ENCODE peak calls at places on chromosomes 12 and 14, in six cellular contexts. L is HepG2, O is A549, T is endothelial cell of umbilical vein, M is K562, B is GM12878. P is an unnamed sample.

GRCh38 chr12:2893007-2893406 is 2.3 kb downstream of the TULP3 start:
- DNase-seq in L (peak), O (no peak), T (no peak), M (no peak), B (no peak), P (peak)

GRCh38 chr14:75559451-75560187 is 18.8 kb upstream of the FLVCR2 start:
- DNase-seq in L (no peak), O (peak), T (no peak), M (no peak), B (no peak), P (peak)

GRCh38 chr12:50200507-50201273 is 33.5 kb upstream of the CERS5 start:
- DNase-seq in L (no peak), O (no peak), T (no peak), M (no peak), B (no peak), P (no peak)

GRCh38 chr12:116701432-116701831 is 36.4 kb downstream of the SPRING1 start:
- DNase-seq in L (no peak), O (no peak), T (no peak), M (no peak), B (no peak), P (no peak)

GRCh38 chr12:54980341-54980740 is 4.2 kb downstream of the TESPA1 start:
- DNase-seq in L (no peak), O (no peak), T (no peak), M (peak), B (no peak), P (no peak)

GRCh38 chr14:65137648-65138317 is 35.5 kb upstream of the MAX start:
- DNase-seq in L (no peak), O (no peak), T (no peak), M (no peak), B (no peak), P (no peak)

GRCh38 chr12:96986883-96987523 is 79.9 kb downstream of the NEDD1 start:
- DNase-seq in L (peak), O (peak), T (peak), M (peak), B (no peak), P (peak)

GRCh38 chr12:121916719-121917118 is 1.7 kb upstream of the CFAP251 start:
- DNase-seq in L (no peak), O (no peak), T (peak), M (no peak), B (no peak), P (no peak)

GRCh38 chr12:95385246-95385645 is 88.7 kb upstream of the METAP2 start:
- DNase-seq in L (no peak), O (no peak), T (no peak), M (no peak), B (no peak), P (no peak)

GRCh38 chr14:44404021-44404420 is 103.1 kb downstream of the FSCB start:
- DNase-seq in L (no peak), O (no peak), T (no peak), M (no peak), B (no peak), P (no peak)

GRCh38 chr12:43762596-43762995 is 3.8 kb downstream of the IRAK4 start:
- DNase-seq in L (no peak), O (no peak), T (no peak), M (no peak), B (no peak), P (no peak)

GRCh38 chr14:23186913-23187654 is 3.6 kb upstream of the SLC7A8 start:
- DNase-seq in L (peak), O (peak), T (peak), M (peak), B (peak), P (peak)

GRCh38 chr12:118102070-118102469 is 1.7 kb downstream of the VSIG10 start:
- DNase-seq in L (peak), O (peak), T (no peak), M (no peak), B (no peak), P (no peak)

GRCh38 chr12:195191-195590 is 18.8 kb downstream of the SLC6A12 start:
- DNase-seq in L (no peak), O (no peak), T (no peak), M (no peak), B (no peak), P (no peak)

GRCh38 chr14:75648066-75648838 is 12.4 kb downstream of the ERG28 start:
- DNase-seq in L (peak), O (peak), T (peak), M (no peak), B (no peak), P (no peak)

GRCh38 chr12:115687094-115687493 is 590.4 kb downstream of the MED13L start:
- DNase-seq in L (peak), O (no peak), T (no peak), M (no peak), B (no peak), P (no peak)

GRCh38 chr14:95117937-95118726 is 39.2 kb downstream of the DICER1 start:
- DNase-seq in L (no peak), O (no peak), T (no peak), M (no peak), B (no peak), P (no peak)

GRCh38 chr14:96297000-96297399 is 41.0 kb downstream of the BDKRB1 start:
- DNase-seq in L (peak), O (no peak), T (peak), M (no peak), B (no peak), P (peak)

GRCh38 chr14:29028973-29029582 is 262.5 kb downstream of the FOXG1 start:
- DNase-seq in L (peak), O (no peak), T (no peak), M (no peak), B (no peak), P (no peak)

GRCh38 chr14:36580856-36581831 is 1.3 kb downstream of the NKX2-8 start:
- DNase-seq in L (no peak), O (peak), T (peak), M (no peak), B (no peak), P (no peak)

GRCh38 chr14:32211068-32211404 is 8.0 kb upstream of the RNU6-8 start:
- DNase-seq in L (no peak), O (no peak), T (no peak), M (no peak), B (no peak), P (no peak)

GRCh38 chr12:51868821-51869489 is 18.9 kb upstream of the ANKRD33 start:
- DNase-seq in L (no peak), O (no peak), T (no peak), M (peak), B (no peak), P (peak)

GRCh38 chr12:15701721-15702156 is 87.4 kb downstream of the EPS8 start:
- DNase-seq in L (no peak), O (no peak), T (peak), M (no peak), B (no peak), P (peak)

GRCh38 chr14:31194095-31194494 is 13.5 kb downstream of the HECTD1 start:
- DNase-seq in L (no peak), O (no peak), T (no peak), M (no peak), B (no peak), P (peak)

GRCh38 chr12:19131020-19131431 is 1.5 kb downstream of the PLEKHA5 start:
- DNase-seq in L (peak), O (peak), T (peak), M (no peak), B (no peak), P (peak)

GRCh38 chr12:3107071-3107583 is 29.9 kb downstream of the TSPAN9 start:
- DNase-seq in L (no peak), O (no peak), T (no peak), M (no peak), B (no peak), P (no peak)

GRCh38 chr12:115132145-115132544 is 448.2 kb upstream of the TBX3 start:
- DNase-seq in L (no peak), O (no peak), T (no peak), M (no peak), B (no peak), P (no peak)

GRCh38 chr14:105999361-106000028 is 473.1 kb downstream of the TMEM121 start:
- DNase-seq in L (peak), O (no peak), T (no peak), M (peak), B (no peak), P (peak)

GRCh38 chr14:61042220-61042619 is 61.2 kb downstream of the SLC38A6 start:
- DNase-seq in L (peak), O (no peak), T (no peak), M (no peak), B (no peak), P (no peak)

GRCh38 chr12:51374346-51374745 is 16.9 kb downstream of the GALNT6 start:
- DNase-seq in L (no peak), O (no peak), T (peak), M (no peak), B (no peak), P (no peak)

GRCh38 chr14:83463500-83464098 is 1929.9 kb upstream of the SEL1L start:
- DNase-seq in L (peak), O (no peak), T (peak), M (peak), B (no peak), P (peak)

GRCh38 chr12:47736877-47737676 is 11.8 kb upstream of the ENDOU start:
- DNase-seq in L (no peak), O (no peak), T (peak), M (peak), B (no peak), P (no peak)

GRCh38 chr14:74503973-74504335 is 10.4 kb downstream of the ISCA2 start:
- DNase-seq in L (no peak), O (no peak), T (no peak), M (no peak), B (no peak), P (no peak)

GRCh38 chr14:99427632-99428315 is 52.9 kb downstream of the SETD3 start:
- DNase-seq in L (no peak), O (no peak), T (no peak), M (no peak), B (no peak), P (no peak)

GRCh38 chr14:73239463-73240241 is 2.3 kb downstream of the PAPLN start:
- DNase-seq in L (no peak), O (no peak), T (peak), M (no peak), B (no peak), P (no peak)

GRCh38 chr14:30551460-30551859 is 7.5 kb upstream of the G2E3 start:
- DNase-seq in L (peak), O (no peak), T (no peak), M (no peak), B (no peak), P (no peak)

GRCh38 chr14:77323571-77323970 is 2.7 kb downstream of the GSTZ1 start:
- DNase-seq in L (no peak), O (no peak), T (no peak), M (no peak), B (no peak), P (no peak)

GRCh38 chr12:42587564-42588307 is 1.8 kb downstream of the PRICKLE1 start:
- DNase-seq in L (peak), O (no peak), T (peak), M (no peak), B (no peak), P (no peak)

GRCh38 chr14:71050227-71050823 is 143.1 kb downstream of the PCNX1 start:
- DNase-seq in L (no peak), O (no peak), T (peak), M (peak), B (no peak), P (peak)

GRCh38 chr12:110372056-110372425 is 31.5 kb downstream of the ANAPC7 start:
- DNase-seq in L (no peak), O (no peak), T (no peak), M (no peak), B (no peak), P (no peak)

GRCh38 chr12:110373025-110373876 is 30.3 kb downstream of the ANAPC7 start:
- DNase-seq in L (no peak), O (no peak), T (no peak), M (no peak), B (no peak), P (no peak)

GRCh38 chr12:110369992-110370391 is 33.5 kb downstream of the ANAPC7 start:
- DNase-seq in L (no peak), O (no peak), T (no peak), M (no peak), B (no peak), P (no peak)

GRCh38 chr12:110371408-110372055 is 32.0 kb downstream of the ANAPC7 start:
- DNase-seq in L (no peak), O (no peak), T (no peak), M (no peak), B (peak), P (peak)

DNA sequence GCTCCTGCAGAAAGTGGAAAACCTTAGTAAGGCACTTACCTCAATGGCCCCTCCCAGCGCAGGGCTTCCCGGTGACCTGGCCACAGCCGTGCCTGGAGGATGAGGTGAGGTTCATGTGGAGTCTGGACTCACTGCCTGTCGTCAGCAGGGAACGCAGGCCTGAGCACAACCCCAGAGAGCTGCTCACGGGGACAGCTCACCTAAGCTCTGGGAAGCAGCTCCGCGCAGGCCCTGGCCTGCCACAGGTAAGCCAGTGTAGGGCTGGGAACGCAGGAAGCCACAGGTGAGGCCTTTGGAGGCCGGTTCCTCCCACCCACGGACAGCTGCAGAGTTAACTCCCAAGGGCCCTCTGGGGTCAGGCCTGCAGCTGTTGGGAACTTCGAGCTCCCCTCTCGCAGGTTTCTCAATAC is 32.8 kb downstream of the ANAPC7 start:
- DNase-seq in L (no peak), O (no peak), T (no peak), M (no peak), B (no peak), P (no peak)
- TF ChIP-seq POLR2A in L (no peak), O (no peak), T (no peak), M (no peak), B (no peak), P (no peak)

DNA sequence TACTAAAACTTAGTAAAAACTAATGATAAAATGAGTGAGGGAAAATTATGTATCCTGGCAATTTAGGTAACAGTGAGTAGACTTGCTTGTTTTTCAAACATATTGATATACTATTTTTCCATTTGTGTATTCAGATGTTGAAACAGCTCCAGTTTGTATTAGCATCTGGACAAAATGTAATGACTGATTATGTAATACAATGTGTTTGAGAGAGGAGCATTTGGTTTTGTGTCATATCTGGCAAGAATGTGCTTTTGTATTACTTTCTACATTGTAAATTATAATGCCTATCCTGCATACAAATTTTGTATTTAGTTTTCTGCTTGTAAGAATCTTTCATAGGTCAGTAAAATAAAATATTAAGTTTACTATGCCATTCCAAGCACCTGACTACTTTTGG is 5.7 kb downstream of the CNOT2 start:
- DNase-seq in L (no peak), O (no peak), T (no peak), M (no peak), B (no peak), P (no peak)
- TF ChIP-seq MAX in L (no peak), O (no peak), T (no peak), M (no peak), B (no peak), P (no peak)

DNA sequence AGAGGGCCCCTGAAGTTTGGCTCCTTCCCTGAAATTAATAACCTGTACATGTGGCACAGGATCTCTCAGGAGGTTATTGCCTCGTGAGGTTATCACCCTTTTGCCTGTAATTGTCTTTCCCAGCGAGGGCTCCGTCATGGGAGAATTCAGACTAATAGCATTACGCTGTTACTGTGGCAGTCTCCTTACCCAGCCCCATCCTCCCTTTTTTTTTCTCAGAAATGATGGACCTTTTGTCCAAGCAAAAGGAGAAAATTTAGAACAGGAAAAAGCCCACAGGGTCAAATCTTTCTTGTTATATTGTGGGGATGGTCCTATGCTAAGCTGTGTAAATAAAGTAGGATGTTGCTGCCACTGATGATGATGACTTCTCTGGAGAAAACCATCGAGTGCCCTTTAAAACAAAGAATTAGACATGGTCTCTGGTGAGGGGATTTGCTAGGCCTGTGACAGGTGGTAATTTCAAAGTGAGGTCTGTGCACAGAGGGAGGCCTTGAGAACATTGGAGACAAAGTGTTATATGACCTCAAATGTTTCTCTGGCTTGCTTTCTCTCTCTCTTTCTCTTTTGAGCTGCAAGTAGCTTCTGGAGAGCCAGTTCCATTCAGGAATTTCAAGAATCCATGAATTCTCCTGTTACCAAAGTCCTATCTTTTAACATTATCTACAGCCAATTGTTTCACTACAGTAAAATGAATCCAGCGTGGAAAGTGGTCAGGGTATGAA is 357.2 kb downstream of the BMP4 start:
- DNase-seq in L (peak), O (no peak), T (no peak), M (no peak), B (no peak), P (no peak)
- TF ChIP-seq MYC in L (no peak), O (no peak), T (no peak), M (no peak), B (no peak), P (no peak)

DNA sequence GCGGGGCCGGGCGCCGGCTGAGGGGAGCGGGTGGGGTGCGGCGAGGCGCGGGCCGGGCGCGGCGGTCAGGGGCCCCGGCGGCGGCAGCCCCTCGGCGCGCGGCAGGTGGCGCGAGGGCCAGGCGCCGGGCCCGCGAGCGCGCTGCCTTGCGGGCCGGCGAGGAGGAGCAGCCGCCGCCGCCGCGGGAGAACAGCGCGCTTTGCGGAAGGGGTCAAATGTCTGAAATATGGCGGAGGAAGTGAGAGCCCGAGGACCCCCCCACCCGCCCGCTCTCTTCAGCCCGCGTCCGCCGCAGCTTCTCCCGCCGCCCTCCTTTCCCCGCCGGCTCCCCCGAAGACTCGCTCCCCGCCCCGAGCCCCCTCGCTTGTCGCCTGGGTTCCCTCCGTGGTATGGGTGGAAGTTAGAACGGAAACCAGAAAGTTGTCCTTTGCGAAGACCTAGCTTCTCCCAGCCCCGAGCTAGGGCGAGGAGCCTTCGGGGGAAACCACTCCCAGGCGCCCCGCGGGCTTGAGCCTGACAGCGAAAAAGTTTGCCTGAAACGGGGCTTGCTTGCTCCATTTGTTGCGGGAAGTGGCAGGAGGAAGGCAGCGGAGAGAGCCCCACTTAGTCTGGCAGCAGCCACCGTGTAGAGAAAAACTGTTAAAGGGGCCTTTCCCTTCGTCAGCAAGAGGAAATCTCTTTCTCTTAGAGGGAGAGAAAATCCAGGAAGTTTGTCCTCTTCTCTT is 557 bp downstream of the RAP1B start:
- DNase-seq in L (no peak), O (peak), T (peak), M (peak), B (no peak), P (peak)
- TF ChIP-seq POLR2A in L (no peak), O (no peak), T (peak), M (no peak), B (no peak), P (no peak)

DNA sequence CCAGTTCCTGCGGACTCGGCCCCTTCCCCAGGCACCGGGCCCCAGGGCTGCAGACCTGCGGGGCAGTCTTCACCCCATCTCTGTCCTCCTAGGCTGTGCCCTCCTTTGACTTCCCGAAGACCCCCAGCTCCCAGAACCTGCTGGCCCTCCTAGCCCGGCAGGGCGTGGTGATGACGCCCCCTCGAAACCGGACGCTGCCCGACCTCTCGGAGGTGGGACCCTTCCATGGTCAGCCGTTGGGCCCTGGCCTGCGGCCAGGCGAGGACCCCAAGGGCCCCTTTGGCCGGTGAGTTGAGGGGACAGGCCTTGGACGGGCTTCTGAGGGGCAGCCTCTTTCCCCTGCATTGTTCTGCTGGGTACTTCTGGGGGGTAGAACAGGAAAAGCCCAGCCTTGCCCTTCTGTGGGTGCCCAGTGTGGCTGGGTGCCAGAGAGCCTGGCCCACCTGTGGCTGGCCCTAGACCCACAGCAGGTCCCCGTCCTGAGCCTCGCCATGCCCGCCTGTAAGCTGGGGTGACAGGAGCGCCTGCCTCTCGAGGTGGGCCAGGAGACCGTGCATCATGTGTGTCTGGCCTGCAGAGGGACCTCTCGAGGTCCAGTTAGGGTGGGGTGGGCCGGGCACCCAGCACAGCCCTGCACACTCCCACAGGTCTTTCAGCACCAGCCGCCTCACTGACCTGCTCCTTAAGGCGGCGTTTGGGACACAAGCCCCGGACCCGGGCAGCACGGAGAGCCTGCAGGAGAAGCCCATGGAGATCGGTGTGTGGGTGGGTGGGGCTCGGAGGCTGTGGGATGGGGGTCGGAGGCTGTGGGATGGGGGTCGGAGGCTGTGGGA is 12.6 kb upstream of the PUS1 start:
- DNase-seq in L (no peak), O (no peak), T (no peak), M (no peak), B (no peak), P (no peak)
- TF ChIP-seq MAX in L (no peak), O (no peak), T (no peak), M (no peak), B (no peak), P (no peak)

GRCh38 chr12:24172031-24172772 is 222.7 kb upstream of the SOX5 start:
- DNase-seq in L (no peak), O (no peak), T (no peak), M (no peak), B (peak), P (no peak)
- TF ChIP-seq MYC in L (no peak), O (no peak), T (no peak), M (no peak), B (no peak), P (no peak)

P was measured in NB4.